ENCODE peak calls at places on chromosomes 12 and 14, in eight cellular contexts. Z is stimulated activated effector memory CD8-positive, alpha-beta T cell treated with anti-CD3 and anti-CD28 coated beads, Interleukin-12 subunit alpha, Interleukin-12 subunit beta, amount 100 ng/mL, for 72 hours; T is T1000; M is activated naive CD8-positive, alpha-beta T cell treated with anti-CD3 and anti-CD28 coated beads, Interleukin-2, amount 50 U/mL, for 16 hours; Y is Right ventricle myocardium inferior; U is NCI-H345; E is central memory CD8-positive, alpha-beta T cell; J is brain microvascular endothelial cell. D is an unnamed sample.

GRCh38 chr14:54275997-54276396 is 120.8 kb upstream of the CDKN3 start:
- DNase-seq in E (no peak), M (no peak), J (no peak), T (no peak), Y (no peak), Z (no peak), U (no peak), D (no peak)

GRCh38 chr12:46222642-46223041 is 46.2 kb downstream of the SLC38A1 start:
- DNase-seq in T (no peak), U (no peak), J (no peak), Y (no peak), M (no peak), Z (no peak), E (no peak), D (no peak)

GRCh38 chr12:111366075-111366474 is 2.8 kb downstream of the PHETA1 start:
- DNase-seq in Y (no peak), M (no peak), E (no peak), Z (no peak), U (no peak), J (no peak), T (no peak), D (no peak)

GRCh38 chr14:67357583-67358354 is 1.8 kb downstream of the ATP6V1D start:
- DNase-seq in T (no peak), E (no peak), Y (no peak), Z (no peak), M (no peak), J (peak; percentile 22), U (no peak), D (no peak)

GRCh38 chr14:55122441-55122986 is 6.5 kb upstream of the LGALS3 start:
- DNase-seq in Y (peak; percentile 88), T (no peak), M (no peak), Z (no peak), J (peak; percentile 29), E (no peak), U (peak; percentile 20), D (no peak)

GRCh38 chr14:61460853-61461611 is 139.7 kb downstream of the PRKCH start:
- DNase-seq in Y (no peak), E (no peak), M (no peak), J (peak; percentile 8), Z (no peak), T (no peak), U (no peak), D (no peak)

GRCh38 chr12:22051114-22051698 is 5.2 kb downstream of the CMAS start:
- DNase-seq in M (no peak), U (no peak), J (no peak), Y (no peak), Z (no peak), T (no peak), E (no peak), D (no peak)

GRCh38 chr12:116918464-116918863 is 7.7 kb downstream of the FBXW8 start:
- DNase-seq in Y (no peak), E (no peak), T (no peak), J (no peak), U (no peak), M (no peak), Z (no peak), D (no peak)

GRCh38 chr14:38505221-38506095 is 249.6 kb upstream of the CLEC14A start:
- DNase-seq in J (no peak), T (no peak), M (no peak), E (no peak), Y (no peak), U (no peak), Z (no peak), D (no peak)

GRCh38 chr12:28369483-28369882 is 179.2 kb downstream of the CCDC91 start:
- DNase-seq in T (no peak), U (no peak), E (no peak), M (no peak), Z (no peak), Y (no peak), J (no peak), D (no peak)

GRCh38 chr12:50626026-50626425 is 121.2 kb downstream of the DIP2B start:
- DNase-seq in Z (no peak), E (no peak), M (no peak), T (no peak), J (no peak), U (no peak), Y (no peak), D (no peak)

GRCh38 chr12:115341442-115341841 is 657.5 kb upstream of the TBX3 start:
- DNase-seq in E (no peak), Y (no peak), T (peak; percentile 100), M (no peak), Z (no peak), J (peak; percentile 99), U (no peak), D (peak; percentile 67)

GRCh38 chr14:104546021-104546491 is 33.5 kb upstream of the C14orf180 start:
- DNase-seq in T (no peak), U (no peak), E (no peak), J (no peak), Z (no peak), M (no peak), Y (no peak), D (no peak)

GRCh38 chr14:78316058-78316457 is 145.9 kb downstream of the NRXN3 start:
- DNase-seq in M (no peak), U (no peak), J (no peak), Y (no peak), Z (no peak), E (no peak), T (no peak), D (no peak)

GRCh38 chr12:15558915-15559528 is 230.2 kb downstream of the EPS8 start:
- DNase-seq in M (no peak), T (peak; percentile 64), J (peak; percentile 66), U (no peak), Y (no peak), E (no peak), Z (no peak), D (no peak)

GRCh38 chr12:89821901-89822300 is 113.3 kb upstream of the ATP2B1 start:
- DNase-seq in E (no peak), Z (no peak), U (no peak), T (no peak), J (no peak), M (no peak), Y (no peak), D (no peak)

GRCh38 chr12:84497819-84498218 is 414.8 kb downstream of the SLC6A15 start:
- DNase-seq in M (no peak), T (no peak), J (peak; percentile 22), E (no peak), Y (no peak), U (peak; percentile 18), Z (no peak), D (no peak)